ENCODE peak calls at places on chromosome 10, in nine cellular contexts. U, H, Y, G, F, A, O, M and X are unnamed samples.
A peak's percentile ranks its signal among the peaks of the same experiment; 100 is the strongest.

GRCh38 chr10:116765549-116766162 is 23.3 kb upstream of the HSPA12A start:
- DNase-seq in U (no peak), H (no peak), Y (no peak), G (no peak), F (no peak), A (peak; percentile 65), O (peak; percentile 31), M (no peak), X (peak; percentile 24)

GRCh38 chr10:76647276-76647675 is 990.3 kb downstream of the KCNMA1 start:
- DNase-seq in U (no peak), H (no peak), Y (no peak), G (no peak), F (no peak), A (no peak), O (peak; percentile 12), M (no peak), X (peak; percentile 6)

GRCh38 chr10:77355844-77356243 is 281.8 kb downstream of the KCNMA1 start:
- DNase-seq in U (no peak), H (no peak), Y (no peak), G (no peak), F (no peak), A (no peak), O (peak; percentile 84), M (peak; percentile 95), X (peak; percentile 75)

GRCh38 chr10:21732067-21732772 is 198.2 kb downstream of the MLLT10 start:
- DNase-seq in U (no peak), H (peak; percentile 74), Y (no peak), G (no peak), F (peak; percentile 26), A (peak; percentile 49), O (peak; percentile 82), M (peak; percentile 82), X (peak; percentile 74)

GRCh38 chr10:50438049-50438936 is 185.5 kb downstream of the SGMS1 start:
- DNase-seq in U (no peak), H (no peak), Y (no peak), G (no peak), F (no peak), A (no peak), O (no peak), M (no peak), X (no peak)

GRCh38 chr10:97481071-97481470 is 17.2 kb downstream of the MMS19 start:
- DNase-seq in U (no peak), H (no peak), Y (no peak), G (no peak), F (no peak), A (no peak), O (peak; percentile 55), M (peak; percentile 21), X (no peak)

GRCh38 chr10:79266543-79267312 is 80.5 kb upstream of the PPIF start:
- DNase-seq in U (no peak), H (no peak), Y (no peak), G (no peak), F (no peak), A (no peak), O (peak; percentile 93), M (peak; percentile 93), X (peak; percentile 91)

GRCh38 chr10:110006358-110007170 is 1.2 kb upstream of the ADD3 start:
- DNase-seq in U (no peak), H (peak; percentile 31), Y (no peak), G (no peak), F (no peak), A (peak; percentile 18), O (peak; percentile 56), M (peak; percentile 70), X (peak; percentile 93)

GRCh38 chr10:75404335-75405200 is 3.0 kb upstream of the ZNF503 start:
- DNase-seq in U (no peak), H (peak; percentile 76), Y (no peak), G (no peak), F (peak; percentile 43), A (peak; percentile 57), O (no peak), M (no peak), X (peak; percentile 22)

GRCh38 chr10:58064714-58065528 is 202.8 kb downstream of the IPMK start:
- DNase-seq in U (peak; percentile 1), H (peak; percentile 29), Y (no peak), G (no peak), F (peak; percentile 26), A (no peak), O (peak; percentile 52), M (peak; percentile 58), X (peak; percentile 72)

GRCh38 chr10:48501806-48502771 is 102.8 kb downstream of the ARHGAP22 start:
- DNase-seq in U (no peak), H (no peak), Y (no peak), G (no peak), F (no peak), A (no peak), O (no peak), M (peak; percentile 40), X (peak; percentile 14)

GRCh38 chr10:132612571-132613504 is 75.3 kb downstream of the INPP5A start:
- DNase-seq in U (no peak), H (no peak), Y (no peak), G (no peak), F (no peak), A (no peak), O (peak; percentile 41), M (peak; percentile 32), X (no peak)

GRCh38 chr10:3755440-3756359 is 29.3 kb downstream of the KLF6 start:
- DNase-seq in U (no peak), H (no peak), Y (no peak), G (no peak), F (no peak), A (no peak), O (peak; percentile 42), M (peak; percentile 64), X (peak; percentile 86)

GRCh38 chr10:99532687-99533495 is at the start of gene NKX2-3:
- DNase-seq in U (no peak), H (peak; percentile 84), Y (no peak), G (no peak), F (no peak), A (peak; percentile 51), O (no peak), M (peak; percentile 46), X (no peak)

GRCh38 chr10:132347931-132348267 is 15.9 kb downstream of the LRRC27 start:
- DNase-seq in U (no peak), H (no peak), Y (no peak), G (no peak), F (no peak), A (no peak), O (no peak), M (no peak), X (no peak)

GRCh38 chr10:50420166-50420565 is 168.8 kb upstream of the ASAH2 start:
- DNase-seq in U (no peak), H (no peak), Y (no peak), G (no peak), F (no peak), A (no peak), O (no peak), M (no peak), X (no peak)

GRCh38 chr10:24209421-24209770 is 458 bp downstream of the KIAA1217 start:
- DNase-seq in U (no peak), H (peak; percentile 25), Y (no peak), G (no peak), F (no peak), A (no peak), O (peak; percentile 52), M (peak; percentile 44), X (peak; percentile 43)

GRCh38 chr10:70551971-70552422 is 50.5 kb downstream of the PRF1 start:
- DNase-seq in U (no peak), H (no peak), Y (no peak), G (no peak), F (no peak), A (no peak), O (peak; percentile 91), M (peak; percentile 94), X (peak; percentile 93)

GRCh38 chr10:82814635-82815034 is 939.6 kb downstream of the NRG3 start:
- DNase-seq in U (no peak), H (no peak), Y (no peak), G (no peak), F (no peak), A (no peak), O (peak; percentile 1), M (no peak), X (peak; percentile 1)

GRCh38 chr10:86827639-86828038 is 71.2 kb downstream of the BMPR1A start:
- DNase-seq in U (no peak), H (no peak), Y (no peak), G (no peak), F (no peak), A (no peak), O (no peak), M (no peak), X (no peak)

GRCh38 chr10:23383637-23384036 is 39.0 kb upstream of the C10orf67 start:
- DNase-seq in U (no peak), H (no peak), Y (no peak), G (no peak), F (no peak), A (no peak), O (no peak), M (no peak), X (no peak)

GRCh38 chr10:3745582-3745981 is 39.4 kb downstream of the KLF6 start:
- DNase-seq in U (no peak), H (no peak), Y (no peak), G (no peak), F (peak; percentile 59), A (no peak), O (no peak), M (no peak), X (no peak)

GRCh38 chr10:5484205-5484604 is 15.2 kb downstream of the CALML5 start:
- DNase-seq in U (no peak), H (no peak), Y (no peak), G (no peak), F (no peak), A (no peak), O (peak; percentile 56), M (peak; percentile 52), X (peak; percentile 16)

GRCh38 chr10:873020-873419 is 58.5 kb downstream of the LARP4B start:
- DNase-seq in U (no peak), H (no peak), Y (no peak), G (no peak), F (no peak), A (no peak), O (no peak), M (no peak), X (no peak)

GRCh38 chr10:103765981-103766380 is 89.4 kb downstream of the SH3PXD2A start:
- DNase-seq in U (no peak), H (no peak), Y (peak; percentile 71), G (peak; percentile 40), F (no peak), A (peak; percentile 38), O (no peak), M (peak; percentile 12), X (no peak)